ENCODE peak calls at places on chromosome 15, in four cellular contexts. J is K562, I is HepG2, K is GM12878. R is an unnamed sample.
A peak's percentile ranks its signal among the peaks of the same experiment; 100 is the strongest.

GRCh38 chr15:74208901-74209559 is 6.4 kb upstream of the STRA6 start:
- DNase-seq in J (peak; percentile 54), K (no peak), I (peak; percentile 60), R (peak; percentile 71)

GRCh38 chr15:92429378-92430066 is 35.8 kb downstream of the ST8SIA2 start:
- DNase-seq in K (no peak), J (peak; percentile 54), I (no peak), R (peak; percentile 50)

GRCh38 chr15:93982226-93982641 is 249.1 kb upstream of the MCTP2 start:
- DNase-seq in J (no peak), I (no peak), K (no peak), R (no peak)

GRCh38 chr15:43253431-43254403 is 13.0 kb downstream of the TGM5 start:
- DNase-seq in J (no peak), I (no peak), K (peak; percentile 89), R (no peak)

GRCh38 chr15:48062476-48062875 is 58.3 kb upstream of the SLC24A5 start:
- DNase-seq in K (no peak), J (no peak), I (no peak), R (no peak)

GRCh38 chr15:48590704-48591103 is 54.8 kb downstream of the FBN1 start:
- DNase-seq in K (no peak), I (no peak), J (peak; percentile 39), R (no peak)

GRCh38 chr15:32651229-32651837 is 9.8 kb downstream of the SCG5 start:
- DNase-seq in I (peak; percentile 48), J (peak; percentile 79), K (no peak), R (peak; percentile 70)

GRCh38 chr15:33156021-33156420 is 38.5 kb downstream of the FMN1 start:
- DNase-seq in K (no peak), J (no peak), I (no peak), R (no peak)

GRCh38 chr15:76024021-76024768 is 12.0 kb upstream of the NRG4 start:
- DNase-seq in I (no peak), K (no peak), J (no peak), R (no peak)

GRCh38 chr15:101451192-101451799 is 38.2 kb downstream of the PCSK6 start:
- DNase-seq in J (peak; percentile 91), I (no peak), K (no peak), R (no peak)

GRCh38 chr15:25709437-25710159 is 153.5 kb downstream of the ATP10A start:
- DNase-seq in I (no peak), K (no peak), J (no peak), R (no peak)

GRCh38 chr15:69612112-69612511 is 159.5 kb downstream of the RPLP1 start:
- DNase-seq in J (no peak), I (no peak), K (no peak), R (no peak)

GRCh38 chr15:100735654-100736053 is 133.3 kb downstream of the ASB7 start:
- DNase-seq in K (no peak), J (no peak), I (no peak), R (no peak)

GRCh38 chr15:31803388-31803884 is 226.9 kb upstream of the CHRNA7 start:
- DNase-seq in J (no peak), I (no peak), K (no peak), R (no peak)

GRCh38 chr15:73630030-73630429 is 3.2 kb downstream of the NPTN start:
- DNase-seq in K (no peak), J (no peak), I (peak; percentile 43), R (no peak)

GRCh38 chr15:45425135-45425534 is 46.8 kb upstream of the GATM start:
- DNase-seq in K (no peak), I (no peak), J (no peak), R (no peak)

GRCh38 chr15:63176302-63176701 is 13.1 kb upstream of the RAB8B start:
- DNase-seq in J (no peak), K (no peak), I (no peak), R (no peak)

GRCh38 chr15:49232407-49232806 is 62.4 kb downstream of the GALK2 start:
- DNase-seq in I (no peak), J (no peak), K (no peak), R (no peak)

GRCh38 chr15:82849556-82850241 is 40.3 kb downstream of the WHAMM start:
- DNase-seq in J (peak; percentile 90), K (no peak), I (peak; percentile 73), R (peak; percentile 87)

GRCh38 chr15:78206326-78207109 is 27.8 kb downstream of the ACSBG1 start:
- DNase-seq in K (no peak), J (no peak), I (no peak), R (no peak)

GRCh38 chr15:90915808-90916440 is 12.8 kb downstream of the MAN2A2 start:
- DNase-seq in J (peak; percentile 72), I (no peak), K (no peak), R (no peak)

GRCh38 chr15:67240235-67241131 is 14.0 kb downstream of the AAGAB start:
- DNase-seq in I (peak; percentile 13), K (peak; percentile 8), J (no peak), R (no peak)

GRCh38 chr15:25799906-25800700 is 63.0 kb downstream of the ATP10A start:
- DNase-seq in J (no peak), K (no peak), I (no peak), R (no peak)

GRCh38 chr15:88986949-88987589 is 73.9 kb upstream of the MFGE8 start:
- DNase-seq in I (no peak), J (peak; percentile 57), K (no peak), R (peak; percentile 29)

GRCh38 chr15:59388670-59389069 is 16.0 kb upstream of the MYO1E start:
- DNase-seq in J (no peak), K (no peak), I (no peak), R (no peak)

DNA sequence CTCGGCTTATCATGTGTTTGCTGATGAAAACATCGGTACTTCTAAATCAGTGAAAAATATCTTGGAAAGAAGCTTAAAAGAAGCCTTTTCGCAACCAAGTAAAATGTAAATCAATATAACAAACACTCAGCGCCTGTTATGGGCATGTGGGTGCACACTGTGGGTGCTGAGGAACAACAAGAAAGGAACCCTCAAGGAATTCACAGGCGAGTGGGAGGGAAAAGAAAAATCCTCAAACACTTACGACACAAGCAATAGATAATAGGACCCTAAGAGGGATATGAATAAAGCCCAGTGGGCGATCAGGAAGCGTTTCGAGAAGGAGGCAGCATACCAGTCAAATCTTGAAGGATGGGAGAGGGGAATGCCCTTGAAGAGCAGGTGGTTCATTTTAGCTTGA is 21.9 kb downstream of the GLDN start:
- DNase-seq in J (no peak), K (no peak), I (no peak), R (no peak)
- TF ChIP-seq CREM in J (no peak), K (no peak), I (no peak), R (no peak)

GRCh38 chr15:84889313-84889990 is 5.0 kb downstream of the SLC28A1 start:
- DNase-seq in K (no peak), J (no peak), I (no peak), R (no peak)

GRCh38 chr15:84888639-84889038 is 4.2 kb downstream of the SLC28A1 start:
- DNase-seq in I (no peak), K (no peak), J (peak; percentile 38), R (no peak)

GRCh38 chr15:84891339-84891738 is 6.9 kb downstream of the SLC28A1 start:
- DNase-seq in K (no peak), I (no peak), J (no peak), R (no peak)

GRCh38 chr15:84889991-84890669 is 5.7 kb downstream of the SLC28A1 start:
- DNase-seq in I (no peak), K (no peak), J (no peak), R (no peak)

DNA sequence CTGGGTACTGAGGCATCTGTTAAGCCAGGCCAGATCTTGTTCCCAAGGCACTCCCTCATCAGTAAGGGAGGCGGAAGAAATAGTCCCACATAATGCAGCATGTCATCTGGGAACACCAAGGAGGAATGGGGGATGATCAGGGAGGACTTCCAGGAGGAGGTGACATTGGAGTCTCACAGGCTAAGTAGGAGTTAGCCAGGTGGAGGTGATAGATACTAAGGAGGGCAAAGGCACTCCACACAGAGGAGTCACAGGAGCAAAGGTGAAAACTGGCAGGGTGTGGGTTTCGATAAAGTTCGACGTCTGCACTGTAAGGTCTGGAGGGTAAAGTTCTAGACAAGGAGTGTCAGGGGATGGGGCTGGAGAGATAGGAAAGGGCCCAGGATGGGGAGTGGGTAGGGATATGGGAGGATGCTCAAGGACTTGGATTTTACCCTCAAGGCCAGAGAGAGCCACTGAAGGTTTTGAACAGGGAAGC is 6.2 kb downstream of the SLC28A1 start:
- DNase-seq in K (no peak), I (no peak), J (no peak), R (no peak)
- TF ChIP-seq ESRRA in K (no peak), I (no peak), J (no peak), R (no peak)

DNA sequence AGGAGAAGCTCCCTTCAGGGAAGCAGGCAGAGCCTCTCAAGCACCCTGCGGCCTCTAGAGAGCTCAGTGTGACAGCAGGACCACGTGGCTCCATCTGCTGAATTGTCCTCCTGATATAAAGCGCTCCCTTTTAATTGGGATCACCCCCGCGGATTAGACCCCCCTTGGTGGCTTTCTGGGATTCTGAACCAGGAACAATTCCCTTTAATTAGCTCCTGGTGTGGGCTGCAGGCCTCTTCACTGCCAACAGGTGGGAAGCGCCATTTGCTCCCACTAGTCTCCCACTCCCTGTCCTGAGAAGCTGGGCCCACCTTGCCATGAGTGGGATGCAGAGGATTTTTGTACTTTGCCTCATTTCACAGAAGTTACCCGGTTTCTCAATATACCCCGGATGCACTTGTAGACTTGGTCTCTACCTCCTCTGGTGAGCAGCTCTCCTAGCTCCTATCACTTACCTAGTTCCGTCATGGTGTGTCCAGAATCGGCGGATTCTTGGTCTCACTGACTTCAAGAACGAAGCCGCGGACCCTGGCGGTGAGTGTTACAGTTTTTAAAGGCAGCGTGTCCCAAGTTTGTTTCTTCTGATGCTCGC is 592 bp downstream of the PGPEP1L start:
- DNase-seq in J (no peak), I (no peak), K (no peak), R (no peak)
- TF ChIP-seq ATF2 in J (no peak), I (no peak), K (no peak), R (no peak)

DNA sequence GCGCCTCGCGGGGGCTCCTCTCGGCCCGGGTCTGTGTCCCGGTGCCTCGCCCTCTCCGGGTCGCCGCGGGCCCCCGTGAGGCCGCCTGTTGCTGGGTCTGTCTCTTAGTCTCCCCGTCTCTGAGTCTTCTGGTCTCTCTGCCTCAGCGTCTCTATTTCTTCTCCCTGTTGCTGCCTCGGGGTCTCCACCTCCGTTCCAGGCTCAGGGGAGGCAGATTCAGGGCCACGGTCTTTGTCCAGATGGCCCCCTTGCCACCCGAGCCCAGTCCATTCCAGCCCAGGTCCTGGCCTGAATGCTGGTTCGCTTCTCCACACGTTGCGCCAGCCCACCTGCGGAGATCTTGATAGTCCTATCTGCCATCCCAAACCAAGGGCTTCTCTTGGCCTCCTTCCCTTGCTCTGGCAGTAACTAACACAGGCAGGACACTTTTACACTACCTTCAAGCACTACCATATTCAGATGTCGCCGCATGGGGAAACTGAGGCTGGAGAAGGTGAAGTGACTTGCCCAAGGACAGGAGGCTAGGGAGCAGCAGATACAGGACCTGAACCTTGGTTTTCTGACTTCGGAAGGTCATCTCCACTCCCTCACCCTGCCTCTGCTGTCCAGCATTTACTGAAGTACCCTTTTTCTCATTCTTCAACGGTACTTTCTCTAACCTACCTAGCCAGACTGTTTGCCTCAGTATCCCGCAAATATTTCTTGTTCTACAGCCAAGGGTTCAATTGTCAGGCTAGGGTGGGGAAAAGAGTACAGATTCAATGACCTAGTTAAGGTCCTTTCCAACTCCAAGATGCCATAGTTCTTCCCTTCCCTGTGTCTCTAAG is 616 bp upstream of the IGDCC4 start:
- DNase-seq in J (peak; percentile 42), I (no peak), K (no peak), R (peak; percentile 50)
- TF ChIP-seq CREM in J (no peak), I (no peak), K (no peak), R (no peak)

GRCh38 chr15:39782441-39783138 is at the start of gene FSIP1:
- DNase-seq in J (peak; percentile 98), I (peak; percentile 93), K (peak; percentile 86), R (peak; percentile 97)
- TF ChIP-seq ESRRA in J (peak; percentile 68), I (no peak), K (no peak), R (no peak)